ENCODE peak calls at places on chromosomes 6 and 20, in six cellular contexts. X is EL, N is T-helper 1 cell, E is AG08395, T is midbrain, A is AG09309. V is an unnamed sample.

GRCh38 chr20:32006841-32007786 is 3.1 kb upstream of the CCM2L start:
- DNase-seq in E (no peak), N (no peak), X (no peak), A (no peak), T (no peak), V (no peak)

GRCh38 chr6:155188707-155189496 is 74.9 kb upstream of the CLDN20 start:
- DNase-seq in N (no peak), X (peak; percentile 93), A (peak; percentile 94), T (no peak), E (peak; percentile 84), V (no peak)

GRCh38 chr6:165055231-165055630 is 254.2 kb downstream of the C6orf118 start:
- DNase-seq in X (no peak), T (no peak), E (peak; percentile 74), N (no peak), A (no peak), V (no peak)

GRCh38 chr6:104633125-104633524 is 226.6 kb downstream of the HACE1 start:
- DNase-seq in X (peak; percentile 66), T (no peak), N (no peak), E (peak; percentile 20), A (no peak), V (no peak)

GRCh38 chr6:586553-586952 is 70.3 kb downstream of the HUS1B start:
- DNase-seq in T (no peak), N (no peak), A (no peak), X (no peak), E (no peak), V (no peak)

GRCh38 chr20:24580006-24580405 is 110.6 kb downstream of the SYNDIG1 start:
- DNase-seq in X (no peak), N (no peak), T (no peak), E (peak; percentile 10), A (no peak), V (no peak)

GRCh38 chr6:85428486-85428885 is 21.4 kb upstream of the NT5E start:
- DNase-seq in A (no peak), N (no peak), X (no peak), T (no peak), E (no peak), V (no peak)

GRCh38 chr6:112116215-112116614 is 28.8 kb downstream of the FAM229B start:
- DNase-seq in X (no peak), T (no peak), E (no peak), A (no peak), N (no peak), V (no peak)

GRCh38 chr20:19460386-19460785 is 247.9 kb downstream of the SLC24A3 start:
- DNase-seq in N (no peak), A (peak; percentile 55), T (no peak), X (peak; percentile 67), E (peak; percentile 48), V (no peak)

GRCh38 chr6:150697515-150697914 is 97.8 kb downstream of the PLEKHG1 start:
- DNase-seq in A (no peak), T (no peak), N (no peak), X (no peak), E (peak; percentile 19), V (no peak)

GRCh38 chr20:4069741-4070140 is 54.4 kb upstream of the RNF24 start:
- DNase-seq in X (peak; percentile 21), E (no peak), T (no peak), A (no peak), N (no peak), V (no peak)

GRCh38 chr6:34969662-34970265 is 80.7 kb downstream of the ANKS1A start:
- DNase-seq in T (no peak), E (no peak), A (no peak), N (no peak), X (no peak), V (no peak)

GRCh38 chr6:35360349-35361138 is 18.2 kb downstream of the PPARD start:
- DNase-seq in A (no peak), E (no peak), T (peak; percentile 74), X (no peak), N (no peak), V (no peak)

GRCh38 chr6:142592876-142593275 is 291.1 kb downstream of the ADGRG6 start:
- DNase-seq in X (peak; percentile 12), N (no peak), E (no peak), A (no peak), T (no peak), V (no peak)

GRCh38 chr6:126804255-126805064 is 314.0 kb upstream of the RSPO3 start:
- DNase-seq in X (peak; percentile 58), A (no peak), N (no peak), E (peak; percentile 61), T (peak; percentile 31), V (no peak)

GRCh38 chr20:11553603-11554002 is 364.1 kb upstream of the BTBD3 start:
- DNase-seq in N (no peak), T (peak; percentile 5), E (peak; percentile 35), X (no peak), A (no peak), V (no peak)

GRCh38 chr6:19465240-19465639 is 371.9 kb upstream of the ID4 start:
- DNase-seq in N (no peak), A (no peak), E (peak; percentile 8), T (no peak), X (no peak), V (no peak)

GRCh38 chr20:15289337-15289736 is 951.9 kb upstream of the FLRT3 start:
- DNase-seq in X (no peak), N (no peak), E (no peak), T (no peak), A (no peak), V (no peak)

GRCh38 chr6:53715434-53715833 is 49.9 kb upstream of the KLHL31 start:
- DNase-seq in N (no peak), T (no peak), A (no peak), E (no peak), X (no peak), V (no peak)

GRCh38 chr6:112245511-112246203 is 8.7 kb downstream of the LAMA4 start:
- DNase-seq in T (no peak), X (peak; percentile 46), A (peak; percentile 86), E (peak; percentile 62), N (no peak), V (no peak)

GRCh38 chr20:45798935-45799642 is 7.3 kb downstream of the DNTTIP1 start:
- DNase-seq in X (peak; percentile 64), E (peak; percentile 75), T (peak; percentile 19), N (peak; percentile 60), A (no peak), V (peak; percentile 55)

GRCh38 chr6:44451803-44452690 is 64.5 kb downstream of the CDC5L start:
- DNase-seq in N (no peak), T (no peak), A (no peak), X (no peak), E (no peak), V (no peak)

GRCh38 chr6:107767637-107768036 is 56.5 kb downstream of the SCML4 start:
- DNase-seq in E (no peak), A (no peak), X (no peak), T (no peak), N (no peak), V (no peak)

GRCh38 chr6:152380351-152380767 is 256.8 kb downstream of the SYNE1 start:
- DNase-seq in A (peak; percentile 76), N (no peak), E (peak; percentile 31), X (peak; percentile 70), T (peak; percentile 53), V (no peak)

GRCh38 chr6:169252805-169253189 is 849 bp downstream of the THBS2 start:
- DNase-seq in E (no peak), A (no peak), X (peak; percentile 43), T (peak; percentile 71), N (no peak), V (no peak)

GRCh38 chr20:21125072-21125848 is 622 bp upstream of the KIZ start:
- DNase-seq in T (peak; percentile 78), E (peak; percentile 65), N (no peak), X (peak; percentile 57), A (no peak), V (no peak)

GRCh38 chr6:166664135-166664534 is 37.1 kb upstream of the RPS6KA2 start:
- DNase-seq in X (no peak), A (no peak), N (no peak), E (no peak), T (no peak), V (no peak)

GRCh38 chr6:103675807-103676406 is 1183.8 kb downstream of the HACE1 start:
- DNase-seq in N (no peak), E (no peak), T (no peak), A (no peak), X (peak; percentile 18), V (no peak)

GRCh38 chr6:30556964-30557682 is at the start of gene PRR3:
- DNase-seq in N (peak; percentile 71), E (peak; percentile 93), X (peak; percentile 90), T (peak; percentile 94), A (peak; percentile 66), V (peak; percentile 91)

GRCh38 chr20:3157817-3158216 is 1.8 kb downstream of the FASTKD5 start:
- DNase-seq in N (no peak), E (no peak), X (no peak), A (no peak), T (no peak), V (no peak)

GRCh38 chr20:24651171-24651972 is 181.9 kb downstream of the SYNDIG1 start:
- DNase-seq in X (peak; percentile 94), N (no peak), A (peak; percentile 91), T (no peak), E (peak; percentile 92), V (no peak)

GRCh38 chr6:169205176-169206160 is 48.2 kb downstream of the THBS2 start:
- DNase-seq in N (no peak), A (peak; percentile 85), E (peak; percentile 82), T (no peak), X (peak; percentile 70), V (no peak)

GRCh38 chr20:4513720-4514119 is 208.0 kb upstream of the PRND start:
- DNase-seq in N (no peak), E (peak; percentile 23), A (peak; percentile 23), X (peak; percentile 85), T (no peak), V (no peak)

GRCh38 chr6:159137715-159138114 is 31.5 kb upstream of the FNDC1 start:
- DNase-seq in X (no peak), N (no peak), A (no peak), E (no peak), T (no peak), V (no peak)

GRCh38 chr6:164148789-164149188 is 734.3 kb downstream of the QKI start:
- DNase-seq in N (no peak), A (peak; percentile 20), T (no peak), E (peak; percentile 30), X (peak; percentile 53), V (no peak)

GRCh38 chr20:58576590-58576944 is 61.4 kb upstream of the APCDD1L start:
- DNase-seq in N (no peak), T (no peak), E (no peak), X (no peak), A (no peak), V (no peak)

GRCh38 chr6:31836676-31837611 is 9.4 kb downstream of the HSPA1B start:
- DNase-seq in X (peak; percentile 53), N (no peak), T (no peak), A (no peak), E (no peak), V (no peak)

GRCh38 chr20:19835533-19836222 is 77.6 kb downstream of the RIN2 start:
- DNase-seq in E (peak; percentile 29), N (no peak), T (peak; percentile 76), A (no peak), X (no peak), V (no peak)

V was measured in naive thymus-derived CD8-positive, alpha-beta T cell.